ENCODE peak calls at places on chromosomes 7 and 10, in eight cellular contexts. U is CD8-positive, alpha-beta T cell; Y is colonic mucosa; Q is left ventricle myocardium inferior; T is SK-N-SH; S is transverse colon; G is ovary; X is GM23338. F is an unnamed sample.
A peak's percentile ranks its signal among the peaks of the same experiment; 100 is the strongest.

GRCh38 chr10:34689053-34689452 is 126.0 kb downstream of the PARD3 start:
- DNase-seq in U (no peak), Y (no peak), Q (no peak), T (no peak), S (no peak), G (no peak), X (no peak), F (no peak)

GRCh38 chr10:69445094-69445493 is 6.2 kb upstream of the TSPAN15 start:
- DNase-seq in U (no peak), Y (no peak), Q (no peak), T (no peak), S (no peak), G (no peak), X (no peak), F (no peak)

GRCh38 chr7:134943785-134944400 is 42.4 kb upstream of the AGBL3 start:
- DNase-seq in U (no peak), Y (no peak), Q (no peak), T (peak; percentile 74), S (no peak), G (no peak), X (no peak), F (no peak)

GRCh38 chr7:13849528-13849892 is 140.0 kb downstream of the ETV1 start:
- DNase-seq in U (no peak), Y (no peak), Q (no peak), T (no peak), S (no peak), G (no peak), X (no peak), F (no peak)

GRCh38 chr7:77331938-77332695 is 84.0 kb downstream of the GSAP start:
- DNase-seq in U (peak; percentile 32), Y (peak; percentile 63), Q (peak; percentile 31), T (peak; percentile 89), S (peak; percentile 50), G (peak; percentile 61), X (peak; percentile 82), F (peak; percentile 72)

GRCh38 chr10:126937026-126937425 is 31.8 kb downstream of the DOCK1 start:
- DNase-seq in U (no peak), Y (no peak), Q (no peak), T (no peak), S (no peak), G (no peak), X (no peak), F (no peak)

GRCh38 chr10:6221971-6222751 is 19.4 kb downstream of the PFKFB3 start:
- DNase-seq in U (no peak), Y (no peak), Q (no peak), T (peak; percentile 67), S (no peak), G (no peak), X (no peak), F (peak; percentile 82)

GRCh38 chr7:103928581-103928980 is 60.9 kb downstream of the RELN start:
- DNase-seq in U (no peak), Y (no peak), Q (no peak), T (no peak), S (no peak), G (no peak), X (no peak), F (no peak)

GRCh38 chr10:129332476-129332875 is 134.6 kb upstream of the MGMT start:
- DNase-seq in U (no peak), Y (no peak), Q (no peak), T (peak; percentile 56), S (no peak), G (no peak), X (peak; percentile 90), F (no peak)

GRCh38 chr7:45160374-45160773 is 2.8 kb downstream of the RAMP3 start:
- DNase-seq in U (no peak), Y (no peak), Q (no peak), T (peak; percentile 66), S (no peak), G (no peak), X (no peak), F (peak; percentile 37)

GRCh38 chr7:1909476-1909875 is 239.4 kb downstream of the ELFN1 start:
- DNase-seq in U (no peak), Y (no peak), Q (no peak), T (no peak), S (no peak), G (no peak), X (peak; percentile 41), F (no peak)

GRCh38 chr10:586716-587115 is 102.8 kb downstream of the DIP2C start:
- DNase-seq in U (no peak), Y (no peak), Q (no peak), T (no peak), S (no peak), G (no peak), X (no peak), F (no peak)

GRCh38 chr7:135168001-135168400 is 2.5 kb downstream of the CYREN start:
- DNase-seq in U (peak; percentile 41), Y (no peak), Q (no peak), T (no peak), S (peak; percentile 48), G (no peak), X (no peak), F (no peak)

GRCh38 chr7:2114052-2114451 is 118.7 kb downstream of the MAD1L1 start:
- DNase-seq in U (no peak), Y (no peak), Q (no peak), T (no peak), S (no peak), G (no peak), X (no peak), F (no peak)

GRCh38 chr10:119806334-119807130 is 66.1 kb downstream of the MCMBP start:
- DNase-seq in U (no peak), Y (no peak), Q (no peak), T (no peak), S (no peak), G (no peak), X (peak; percentile 22), F (no peak)

GRCh38 chr10:21607907-21608306 is 73.9 kb downstream of the MLLT10 start:
- DNase-seq in U (no peak), Y (no peak), Q (no peak), T (no peak), S (no peak), G (no peak), X (no peak), F (no peak)

GRCh38 chr7:37039131-37039719 is 314.9 kb upstream of the AOAH start:
- DNase-seq in U (no peak), Y (no peak), Q (no peak), T (no peak), S (no peak), G (no peak), X (no peak), F (no peak)

GRCh38 chr7:117873056-117873932 is at the start of gene CTTNBP2:
- DNase-seq in U (no peak), Y (peak; percentile 49), Q (peak; percentile 63), T (peak; percentile 75), S (peak; percentile 47), G (peak; percentile 58), X (peak; percentile 85), F (peak; percentile 67)

GRCh38 chr10:70619271-70620019 is 16.9 kb upstream of the PRF1 start:
- DNase-seq in U (no peak), Y (no peak), Q (no peak), T (no peak), S (no peak), G (no peak), X (peak; percentile 84), F (no peak)

GRCh38 chr10:129683519-129683918 is 216.5 kb downstream of the MGMT start:
- DNase-seq in U (no peak), Y (no peak), Q (no peak), T (no peak), S (no peak), G (no peak), X (no peak), F (no peak)

GRCh38 chr10:27678166-27678565 is 67.5 kb downstream of the MKX start:
- DNase-seq in U (no peak), Y (no peak), Q (no peak), T (no peak), S (no peak), G (no peak), X (no peak), F (no peak)

GRCh38 chr10:92826061-92826460 is 22.3 kb upstream of the EXOC6 start:
- DNase-seq in U (no peak), Y (no peak), Q (no peak), T (no peak), S (no peak), G (no peak), X (no peak), F (no peak)

GRCh38 chr10:78212134-78212785 is 178.6 kb downstream of the RPS24 start:
- DNase-seq in U (no peak), Y (no peak), Q (peak; percentile 52), T (peak; percentile 73), S (no peak), G (peak; percentile 65), X (no peak), F (no peak)

GRCh38 chr7:486216-486743 is 33.4 kb downstream of the PDGFA start:
- DNase-seq in U (no peak), Y (no peak), Q (no peak), T (no peak), S (no peak), G (no peak), X (no peak), F (peak; percentile 19)

GRCh38 chr7:6588566-6588965 is 1.3 kb upstream of the INTS15 start:
- DNase-seq in U (no peak), Y (no peak), Q (no peak), T (no peak), S (no peak), G (peak; percentile 50), X (no peak), F (no peak)

GRCh38 chr10:31701546-31701945 is 227.1 kb downstream of the ARHGAP12 start:
- DNase-seq in U (no peak), Y (no peak), Q (no peak), T (no peak), S (no peak), G (no peak), X (no peak), F (no peak)
- H3K4me1 ChIP-seq in U (no peaks in the 10 kb centered on the region), Y (no peaks in the 10 kb centered on the region), Q (peaks cover 77% of the 10 kb centered on the region), T (peaks cover 13% of the 10 kb centered on the region), S (peaks cover 4% of the 10 kb centered on the region), G (peaks cover 18% of the 10 kb centered on the region), X (no peaks in the 10 kb centered on the region), F (peaks cover 10% of the 10 kb centered on the region)

GRCh38 chr10:97494151-97494550 is 4.1 kb downstream of the MMS19 start:
- DNase-seq in U (no peak), Y (no peak), Q (no peak), T (no peak), S (no peak), G (no peak), X (no peak), F (no peak)
- H3K4me3 ChIP-seq in U (no peak overlapping the region), Y (no peak overlapping the region), Q (no peak overlapping the region), T (no peak overlapping the region), S (no peak overlapping the region), G (no peak overlapping the region), X (peak overlapping the region; percentile 20), F (no peak overlapping the region)

DNA sequence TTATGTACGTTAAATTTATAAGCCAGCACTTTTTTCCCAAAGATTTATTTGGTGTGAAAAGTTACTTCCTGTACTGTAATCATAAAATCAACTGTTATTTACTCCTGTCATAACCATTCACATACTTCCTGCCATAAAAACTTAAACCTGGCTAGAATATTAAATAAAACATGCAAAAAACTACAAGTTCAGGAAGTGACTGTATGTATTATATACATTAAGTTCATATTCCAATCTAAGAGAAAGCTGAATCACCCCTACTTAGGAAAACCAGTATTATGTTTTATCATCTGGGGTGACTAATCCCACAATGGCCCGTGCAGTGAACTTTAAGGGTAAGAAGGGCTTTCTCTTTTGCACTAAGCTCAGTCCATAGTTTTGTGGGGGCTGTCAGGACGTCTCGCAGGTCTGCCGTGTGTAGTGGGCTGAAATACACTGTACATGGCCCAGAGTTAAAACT is 183.7 kb upstream of the KLF14 start:
- DNase-seq in U (no peak), Y (no peak), Q (no peak), T (no peak), S (no peak), G (no peak), X (no peak), F (no peak)
- H3K27ac ChIP-seq in U (no peak overlapping the region), Y (peak overlapping the region; percentile 95), Q (peak overlapping the region; percentile 92), T (peak overlapping the region; percentile 100), S (peak overlapping the region; percentile 84), G (no peak overlapping the region), X (no peak overlapping the region), F (no peak overlapping the region)

GRCh38 chr7:140156460-140157080 is 20.2 kb downstream of the KDM7A start:
- DNase-seq in U (no peak), Y (no peak), Q (no peak), T (no peak), S (no peak), G (no peak), X (no peak), F (no peak)
- H3K4me1 ChIP-seq in U (peaks cover 41% of the 10 kb centered on the region), Y (no peaks in the 10 kb centered on the region), Q (peaks cover 65% of the 10 kb centered on the region), T (no peaks in the 10 kb centered on the region), S (no peaks in the 10 kb centered on the region), G (peaks cover 4% of the 10 kb centered on the region), X (peaks cover 14% of the 10 kb centered on the region), F (no peaks in the 10 kb centered on the region)

F was measured in aorta.